ENCODE peak calls at places on chromosomes 13 and 19, in eight cellular contexts. One of them, this sample, is unnamed.

GRCh38 chr13:45705936-45706335 is 3.8 kb downstream of the CBY2 start:
- DNase-seq in PC-3: no peak
- DNase-seq in ovary: no peak
- DNase-seq in MCF 10A: no peak
- DNase-seq in body of pancreas: no peak
- DNase-seq in astrocyte of the spinal cord: no peak
- DNase-seq in foreskin fibroblast: no peak
- DNase-seq in heart right ventricle: no peak
- DNase-seq in this sample: no peak

GRCh38 chr13:26325876-26326275 is 71.9 kb downstream of the CDK8 start:
- DNase-seq in PC-3: peak
- DNase-seq in ovary: no peak
- DNase-seq in MCF 10A: no peak
- DNase-seq in body of pancreas: no peak
- DNase-seq in astrocyte of the spinal cord: no peak
- DNase-seq in foreskin fibroblast: no peak
- DNase-seq in heart right ventricle: no peak
- DNase-seq in this sample: no peak

GRCh38 chr19:49216076-49216475 is 58.5 kb downstream of the TRPM4 start:
- DNase-seq in PC-3: peak
- DNase-seq in ovary: no peak
- DNase-seq in MCF 10A: peak
- DNase-seq in body of pancreas: no peak
- DNase-seq in astrocyte of the spinal cord: no peak
- DNase-seq in foreskin fibroblast: peak
- DNase-seq in heart right ventricle: no peak
- DNase-seq in this sample: no peak

GRCh38 chr13:108220042-108220441 is 1.9 kb downstream of the ABHD13 start:
- DNase-seq in PC-3: peak
- DNase-seq in ovary: no peak
- DNase-seq in MCF 10A: peak
- DNase-seq in body of pancreas: peak
- DNase-seq in astrocyte of the spinal cord: no peak
- DNase-seq in foreskin fibroblast: no peak
- DNase-seq in heart right ventricle: no peak
- DNase-seq in this sample: no peak

GRCh38 chr13:95267662-95268369 is 33.4 kb downstream of the ABCC4 start:
- DNase-seq in PC-3: peak
- DNase-seq in ovary: no peak
- DNase-seq in MCF 10A: peak
- DNase-seq in body of pancreas: no peak
- DNase-seq in astrocyte of the spinal cord: peak
- DNase-seq in foreskin fibroblast: peak
- DNase-seq in heart right ventricle: no peak
- DNase-seq in this sample: peak

GRCh38 chr13:43978688-43979087 is 99.0 kb downstream of the LACC1 start:
- DNase-seq in PC-3: no peak
- DNase-seq in ovary: no peak
- DNase-seq in MCF 10A: no peak
- DNase-seq in body of pancreas: peak
- DNase-seq in astrocyte of the spinal cord: no peak
- DNase-seq in foreskin fibroblast: no peak
- DNase-seq in heart right ventricle: no peak
- DNase-seq in this sample: no peak

GRCh38 chr19:50358483-50359431 is 6.7 kb downstream of the NAPSA start:
- DNase-seq in PC-3: peak
- DNase-seq in ovary: peak
- DNase-seq in MCF 10A: no peak
- DNase-seq in body of pancreas: peak
- DNase-seq in astrocyte of the spinal cord: peak
- DNase-seq in foreskin fibroblast: no peak
- DNase-seq in heart right ventricle: peak
- DNase-seq in this sample: no peak

GRCh38 chr19:1243768-1244692 is 2.5 kb downstream of the ATP5F1D start:
- DNase-seq in PC-3: peak
- DNase-seq in ovary: peak
- DNase-seq in MCF 10A: peak
- DNase-seq in body of pancreas: peak
- DNase-seq in astrocyte of the spinal cord: peak
- DNase-seq in foreskin fibroblast: peak
- DNase-seq in heart right ventricle: peak
- DNase-seq in this sample: peak

GRCh38 chr13:33799950-33800592 is 17.9 kb upstream of the RFC3 start:
- DNase-seq in PC-3: peak
- DNase-seq in ovary: no peak
- DNase-seq in MCF 10A: peak
- DNase-seq in body of pancreas: no peak
- DNase-seq in astrocyte of the spinal cord: peak
- DNase-seq in foreskin fibroblast: no peak
- DNase-seq in heart right ventricle: no peak
- DNase-seq in this sample: peak
- TF ChIP-seq CTCF in PC-3: peak
- TF ChIP-seq CTCF in ovary: no peak
- TF ChIP-seq CTCF in MCF 10A: peak
- TF ChIP-seq CTCF in body of pancreas: peak
- TF ChIP-seq CTCF in astrocyte of the spinal cord: peak
- TF ChIP-seq CTCF in foreskin fibroblast: peak
- TF ChIP-seq CTCF in heart right ventricle: peak
- TF ChIP-seq CTCF in this sample: peak

GRCh38 chr19:15453906-15454305 is 4.2 kb upstream of the WIZ start:
- DNase-seq in PC-3: no peak
- DNase-seq in ovary: peak
- DNase-seq in MCF 10A: no peak
- DNase-seq in body of pancreas: no peak
- DNase-seq in astrocyte of the spinal cord: no peak
- DNase-seq in foreskin fibroblast: no peak
- DNase-seq in heart right ventricle: no peak
- DNase-seq in this sample: no peak

GRCh38 chr19:15452111-15453047 is 2.6 kb upstream of the WIZ start:
- DNase-seq in PC-3: peak
- DNase-seq in ovary: peak
- DNase-seq in MCF 10A: peak
- DNase-seq in body of pancreas: peak
- DNase-seq in astrocyte of the spinal cord: peak
- DNase-seq in foreskin fibroblast: peak
- DNase-seq in heart right ventricle: peak
- DNase-seq in this sample: no peak

GRCh38 chr19:15453091-15453498 is 3.3 kb upstream of the WIZ start:
- DNase-seq in PC-3: no peak
- DNase-seq in ovary: no peak
- DNase-seq in MCF 10A: no peak
- DNase-seq in body of pancreas: peak
- DNase-seq in astrocyte of the spinal cord: no peak
- DNase-seq in foreskin fibroblast: no peak
- DNase-seq in heart right ventricle: peak
- DNase-seq in this sample: no peak

GRCh38 chr19:15455996-15456395 is 6.2 kb upstream of the WIZ start:
- DNase-seq in PC-3: no peak
- DNase-seq in ovary: peak
- DNase-seq in MCF 10A: no peak
- DNase-seq in body of pancreas: no peak
- DNase-seq in astrocyte of the spinal cord: no peak
- DNase-seq in foreskin fibroblast: no peak
- DNase-seq in heart right ventricle: no peak
- DNase-seq in this sample: no peak

DNA sequence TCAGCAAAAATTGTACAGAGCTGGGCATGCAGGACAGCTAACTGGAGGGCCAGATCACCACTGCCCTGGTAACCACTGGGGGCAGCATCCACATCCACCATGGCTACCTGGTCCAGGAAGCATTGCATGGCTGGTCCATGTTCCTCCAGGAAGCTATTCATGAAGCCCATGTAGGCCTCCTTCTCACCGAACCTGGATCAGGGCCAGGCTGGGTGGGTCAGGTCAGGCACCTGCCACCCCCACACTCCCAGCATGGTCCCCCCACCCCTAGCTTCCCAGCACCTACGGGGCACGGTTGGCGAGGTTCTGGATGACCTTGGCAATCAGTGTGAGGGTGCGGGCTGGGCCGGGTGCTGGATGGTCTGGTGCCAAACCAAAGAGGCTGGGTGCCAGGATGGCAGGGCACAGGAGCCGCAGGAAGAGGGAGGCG is 4.6 kb upstream of the WIZ start:
- DNase-seq in PC-3: no peak
- DNase-seq in ovary: peak
- DNase-seq in MCF 10A: no peak
- DNase-seq in body of pancreas: peak
- DNase-seq in astrocyte of the spinal cord: no peak
- DNase-seq in foreskin fibroblast: no peak
- DNase-seq in heart right ventricle: no peak
- DNase-seq in this sample: no peak
- TF ChIP-seq CTCF in PC-3: peak
- TF ChIP-seq CTCF in ovary: no peak
- TF ChIP-seq CTCF in MCF 10A: no peak
- TF ChIP-seq CTCF in body of pancreas: no peak
- TF ChIP-seq CTCF in astrocyte of the spinal cord: peak
- TF ChIP-seq CTCF in foreskin fibroblast: peak
- TF ChIP-seq CTCF in heart right ventricle: no peak
- TF ChIP-seq CTCF in this sample: peak

GRCh38 chr19:18675779-18676178 is 7.7 kb upstream of the CRTC1 start:
- DNase-seq in PC-3: peak
- DNase-seq in ovary: no peak
- DNase-seq in MCF 10A: peak
- DNase-seq in body of pancreas: no peak
- DNase-seq in astrocyte of the spinal cord: no peak
- DNase-seq in foreskin fibroblast: no peak
- DNase-seq in heart right ventricle: no peak
- DNase-seq in this sample: no peak
- TF ChIP-seq CTCF in PC-3: peak
- TF ChIP-seq CTCF in ovary: no peak
- TF ChIP-seq CTCF in MCF 10A: peak
- TF ChIP-seq CTCF in body of pancreas: no peak
- TF ChIP-seq CTCF in astrocyte of the spinal cord: peak
- TF ChIP-seq CTCF in foreskin fibroblast: peak
- TF ChIP-seq CTCF in heart right ventricle: peak
- TF ChIP-seq CTCF in this sample: peak

DNA sequence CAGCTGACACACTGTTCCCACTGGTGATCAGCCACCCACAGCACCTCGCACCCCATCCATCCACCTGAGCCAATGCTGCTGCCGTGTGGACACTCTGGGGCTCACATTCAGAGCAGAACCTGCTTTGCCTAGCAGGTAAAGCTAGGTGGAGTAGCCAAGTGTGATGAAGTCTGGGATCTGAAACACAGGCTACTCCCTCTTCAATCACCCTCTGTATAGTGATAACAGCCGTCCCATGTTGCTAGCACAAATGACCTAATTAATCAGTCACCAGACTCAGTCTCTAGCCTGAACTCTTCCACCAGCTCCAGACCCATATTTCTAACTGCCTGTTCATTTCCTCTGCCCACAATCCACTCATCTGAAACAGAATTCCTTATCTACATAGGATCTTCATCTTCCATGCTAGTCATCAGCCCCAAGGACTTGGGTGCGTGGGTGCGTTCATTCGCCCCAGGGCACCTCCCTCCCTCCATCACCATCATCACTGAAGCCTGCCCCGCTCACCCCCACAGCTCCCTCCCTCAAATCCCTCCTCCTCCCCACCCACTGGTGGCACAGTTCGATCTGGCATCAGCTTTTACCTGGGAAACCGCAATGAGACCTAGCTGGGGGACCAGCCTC is 19.8 kb downstream of the STK24 start:
- DNase-seq in PC-3: no peak
- DNase-seq in ovary: no peak
- DNase-seq in MCF 10A: no peak
- DNase-seq in body of pancreas: peak
- DNase-seq in astrocyte of the spinal cord: no peak
- DNase-seq in foreskin fibroblast: no peak
- DNase-seq in heart right ventricle: no peak
- DNase-seq in this sample: peak
- TF ChIP-seq CTCF in PC-3: peak
- TF ChIP-seq CTCF in ovary: no peak
- TF ChIP-seq CTCF in MCF 10A: no peak
- TF ChIP-seq CTCF in body of pancreas: peak
- TF ChIP-seq CTCF in astrocyte of the spinal cord: peak
- TF ChIP-seq CTCF in foreskin fibroblast: no peak
- TF ChIP-seq CTCF in heart right ventricle: no peak
- TF ChIP-seq CTCF in this sample: no peak

GRCh38 chr13:37068962-37069361 is 9.5 kb upstream of the SUPT20H start:
- DNase-seq in PC-3: peak
- DNase-seq in ovary: no peak
- DNase-seq in MCF 10A: no peak
- DNase-seq in body of pancreas: no peak
- DNase-seq in astrocyte of the spinal cord: peak
- DNase-seq in foreskin fibroblast: no peak
- DNase-seq in heart right ventricle: no peak
- DNase-seq in this sample: peak
- TF ChIP-seq CTCF in PC-3: peak
- TF ChIP-seq CTCF in ovary: no peak
- TF ChIP-seq CTCF in MCF 10A: peak
- TF ChIP-seq CTCF in body of pancreas: peak
- TF ChIP-seq CTCF in astrocyte of the spinal cord: peak
- TF ChIP-seq CTCF in foreskin fibroblast: peak
- TF ChIP-seq CTCF in heart right ventricle: no peak
- TF ChIP-seq CTCF in this sample: peak

GRCh38 chr19:54179921-54180452 is 7.0 kb upstream of the TMC4 start:
- DNase-seq in PC-3: peak
- DNase-seq in ovary: no peak
- DNase-seq in MCF 10A: no peak
- DNase-seq in body of pancreas: peak
- DNase-seq in astrocyte of the spinal cord: peak
- DNase-seq in foreskin fibroblast: peak
- DNase-seq in heart right ventricle: no peak
- DNase-seq in this sample: peak
- TF ChIP-seq CTCF in PC-3: peak
- TF ChIP-seq CTCF in ovary: no peak
- TF ChIP-seq CTCF in MCF 10A: no peak
- TF ChIP-seq CTCF in body of pancreas: no peak
- TF ChIP-seq CTCF in astrocyte of the spinal cord: peak
- TF ChIP-seq CTCF in foreskin fibroblast: peak
- TF ChIP-seq CTCF in heart right ventricle: no peak
- TF ChIP-seq CTCF in this sample: peak

GRCh38 chr19:3171894-3172679 is 6.5 kb upstream of the S1PR4 start:
- DNase-seq in PC-3: peak
- DNase-seq in ovary: no peak
- DNase-seq in MCF 10A: peak
- DNase-seq in body of pancreas: no peak
- DNase-seq in astrocyte of the spinal cord: no peak
- DNase-seq in foreskin fibroblast: no peak
- DNase-seq in heart right ventricle: no peak
- DNase-seq in this sample: no peak
- TF ChIP-seq CTCF in PC-3: no peak
- TF ChIP-seq CTCF in ovary: no peak
- TF ChIP-seq CTCF in MCF 10A: no peak
- TF ChIP-seq CTCF in body of pancreas: no peak
- TF ChIP-seq CTCF in astrocyte of the spinal cord: no peak
- TF ChIP-seq CTCF in foreskin fibroblast: no peak
- TF ChIP-seq CTCF in heart right ventricle: no peak
- TF ChIP-seq CTCF in this sample: no peak

GRCh38 chr13:24407844-24408243 is 98.5 kb downstream of the C1QTNF9 start:
- DNase-seq in PC-3: peak
- DNase-seq in ovary: no peak
- DNase-seq in MCF 10A: no peak
- DNase-seq in body of pancreas: no peak
- DNase-seq in astrocyte of the spinal cord: no peak
- DNase-seq in foreskin fibroblast: no peak
- DNase-seq in heart right ventricle: no peak
- DNase-seq in this sample: no peak
- TF ChIP-seq CTCF in PC-3: peak
- TF ChIP-seq CTCF in ovary: no peak
- TF ChIP-seq CTCF in MCF 10A: no peak
- TF ChIP-seq CTCF in body of pancreas: no peak
- TF ChIP-seq CTCF in astrocyte of the spinal cord: no peak
- TF ChIP-seq CTCF in foreskin fibroblast: no peak
- TF ChIP-seq CTCF in heart right ventricle: no peak
- TF ChIP-seq CTCF in this sample: peak

GRCh38 chr13:23159205-23159586 is 21.6 kb upstream of the SGCG start:
- DNase-seq in PC-3: peak
- DNase-seq in ovary: no peak
- DNase-seq in MCF 10A: peak
- DNase-seq in body of pancreas: peak
- DNase-seq in astrocyte of the spinal cord: no peak
- DNase-seq in foreskin fibroblast: peak
- DNase-seq in heart right ventricle: peak
- DNase-seq in this sample: peak
- TF ChIP-seq CTCF in PC-3: peak
- TF ChIP-seq CTCF in ovary: no peak
- TF ChIP-seq CTCF in MCF 10A: peak
- TF ChIP-seq CTCF in body of pancreas: no peak
- TF ChIP-seq CTCF in astrocyte of the spinal cord: peak
- TF ChIP-seq CTCF in foreskin fibroblast: peak
- TF ChIP-seq CTCF in heart right ventricle: peak
- TF ChIP-seq CTCF in this sample: peak